ENCODE peak calls at places on chromosomes 16 and 17, in seven cellular contexts. V is GM13976, D is progenitor cell of endocrine pancreas, N is esophagus squamous epithelium, M is psoas muscle, X is fibroblast of pulmonary artery, L is astrocyte of the spinal cord. S is an unnamed sample.

GRCh38 chr16:8634991-8635736 is 13.7 kb downstream of the METTL22 start:
- DNase-seq in V (no peak), D (peak), N (no peak), M (no peak), X (peak), L (peak), S (no peak)

GRCh38 chr17:81365601-81366585 is 29.4 kb upstream of the BAHCC1 start:
- DNase-seq in V (no peak), D (no peak), N (no peak), M (no peak), X (peak), L (peak), S (peak)

GRCh38 chr17:30554839-30555751 is 77.9 kb downstream of the GOSR1 start:
- DNase-seq in V (no peak), D (no peak), N (no peak), M (no peak), X (peak), L (no peak), S (no peak)

GRCh38 chr16:68019167-68019680 is 3.5 kb upstream of the DPEP2NB start:
- DNase-seq in V (no peak), D (no peak), N (no peak), M (no peak), X (no peak), L (no peak), S (no peak)

GRCh38 chr16:6483634-6484033 is 849.0 kb upstream of the RBFOX1 start:
- DNase-seq in V (no peak), D (no peak), N (no peak), M (no peak), X (no peak), L (no peak), S (no peak)

GRCh38 chr16:54145881-54146280 is 140.7 kb downstream of the IRX3 start:
- DNase-seq in V (no peak), D (no peak), N (no peak), M (no peak), X (no peak), L (no peak), S (no peak)

GRCh38 chr17:2282297-2282873 is 21.2 kb downstream of the SMG6 start:
- DNase-seq in V (peak), D (no peak), N (no peak), M (no peak), X (peak), L (peak), S (peak)

GRCh38 chr17:78645421-78646295 is 68.5 kb upstream of the DNAH17 start:
- DNase-seq in V (peak), D (no peak), N (peak), M (peak), X (peak), L (peak), S (peak)

GRCh38 chr17:45318561-45319230 is 1.9 kb upstream of the MAP3K14 start:
- DNase-seq in V (no peak), D (no peak), N (no peak), M (no peak), X (no peak), L (no peak), S (no peak)

GRCh38 chr17:6427284-6427781 is 7.6 kb downstream of the AIPL1 start:
- DNase-seq in V (peak), D (no peak), N (no peak), M (no peak), X (no peak), L (peak), S (peak)

GRCh38 chr16:50367777-50368409 is 895 bp downstream of the BRD7 start:
- DNase-seq in V (no peak), D (no peak), N (no peak), M (no peak), X (no peak), L (no peak), S (no peak)
- TF ChIP-seq CTCF in V (no peak), D (no peak), N (no peak), M (no peak), X (no peak), L (no peak), S (no peak)

DNA sequence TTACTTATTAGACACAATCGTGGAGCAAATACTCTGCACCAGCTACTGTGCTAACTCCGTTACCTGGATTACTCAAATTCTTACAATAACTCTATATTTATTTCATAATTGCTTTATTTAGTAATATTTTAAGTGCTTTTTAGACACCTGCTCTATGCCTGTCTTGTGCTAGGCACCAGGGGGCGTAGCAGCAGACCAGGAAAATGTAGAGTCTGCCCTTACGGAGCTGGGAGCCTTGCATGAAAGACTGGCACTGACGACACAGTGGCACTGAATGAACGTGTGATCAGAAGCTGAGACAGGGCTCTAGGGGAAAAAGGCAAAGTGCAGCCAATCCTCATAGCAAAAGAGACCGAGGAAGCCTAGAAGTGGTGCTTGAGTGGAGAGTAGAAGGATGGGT is 486.5 kb downstream of the CDH13 start:
- DNase-seq in V (no peak), D (peak), N (no peak), M (no peak), X (peak), L (no peak), S (no peak)
- TF ChIP-seq CTCF in V (peak), D (peak), N (peak), M (peak), X (peak), L (peak), S (peak)

GRCh38 chr17:42548993-42549755 is 3.5 kb upstream of the HSD17B1 start:
- DNase-seq in V (no peak), D (no peak), N (no peak), M (no peak), X (no peak), L (no peak), S (no peak)

GRCh38 chr17:42547001-42547461 is 5.7 kb upstream of the HSD17B1 start:
- DNase-seq in V (no peak), D (no peak), N (no peak), M (no peak), X (no peak), L (no peak), S (no peak)

GRCh38 chr17:42544874-42545283 is 7.8 kb upstream of the HSD17B1 start:
- DNase-seq in V (no peak), D (no peak), N (no peak), M (no peak), X (no peak), L (no peak), S (no peak)

GRCh38 chr17:42547698-42548069 is 5.0 kb upstream of the HSD17B1 start:
- DNase-seq in V (no peak), D (no peak), N (no peak), M (no peak), X (no peak), L (no peak), S (no peak)

DNA sequence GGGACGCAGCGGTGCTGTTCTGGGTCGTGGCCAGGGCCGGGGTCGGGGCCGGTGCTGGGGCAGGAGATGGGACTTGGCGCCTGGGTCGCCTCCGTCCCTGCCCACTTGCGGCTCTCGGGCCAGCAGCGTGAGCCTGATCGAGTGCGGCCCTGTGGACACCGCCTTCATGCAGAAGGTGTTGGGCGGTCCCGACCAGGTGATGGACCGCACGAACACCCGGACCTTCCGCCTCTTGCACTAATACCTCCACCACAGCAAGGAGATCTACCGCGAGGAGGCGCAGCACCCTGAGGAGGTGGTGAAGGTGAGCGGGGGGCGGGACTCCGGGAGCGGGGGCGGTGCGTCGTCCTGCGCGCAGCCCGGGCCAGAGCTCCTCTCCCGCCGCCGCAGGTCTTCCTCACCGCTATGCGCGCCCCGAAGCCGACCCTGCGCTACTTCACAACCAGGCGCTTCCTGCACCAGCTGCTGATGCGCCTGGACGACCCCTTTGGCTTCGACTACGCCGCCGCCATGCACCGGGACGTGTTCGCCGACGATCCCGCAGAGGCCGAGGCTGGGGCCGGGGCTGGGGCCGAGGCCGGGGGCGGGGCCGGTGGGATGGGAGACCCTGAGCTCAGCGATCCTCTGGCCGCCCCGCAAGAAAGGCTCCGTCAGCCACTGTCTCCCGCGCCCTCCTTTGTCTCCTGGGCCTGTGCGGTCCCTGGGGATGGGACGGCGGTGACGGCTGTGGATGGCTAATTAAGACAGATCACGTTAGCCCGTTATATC is 4.5 kb upstream of the HSD17B1 start:
- DNase-seq in V (peak), D (peak), N (no peak), M (no peak), X (peak), L (peak), S (peak)
- TF ChIP-seq CTCF in V (peak), D (peak), N (peak), M (no peak), X (peak), L (peak), S (peak)

GRCh38 chr16:85915125-85915845 is 16.3 kb downstream of the IRF8 start:
- DNase-seq in V (no peak), D (no peak), N (no peak), M (no peak), X (no peak), L (no peak), S (no peak)

GRCh38 chr16:85916141-85916890 is 17.4 kb downstream of the IRF8 start:
- DNase-seq in V (no peak), D (no peak), N (no peak), M (no peak), X (peak), L (no peak), S (no peak)

GRCh38 chr16:85918436-85918835 is 19.5 kb downstream of the IRF8 start:
- DNase-seq in V (no peak), D (no peak), N (no peak), M (no peak), X (no peak), L (no peak), S (no peak)

GRCh38 chr16:85917959-85918358 is 19.0 kb downstream of the IRF8 start:
- DNase-seq in V (peak), D (no peak), N (no peak), M (no peak), X (no peak), L (no peak), S (peak)

GRCh38 chr16:85917012-85917411 is 18.1 kb downstream of the IRF8 start:
- DNase-seq in V (no peak), D (no peak), N (no peak), M (no peak), X (no peak), L (no peak), S (no peak)
- TF ChIP-seq CTCF in V (no peak), D (peak), N (no peak), M (no peak), X (no peak), L (peak), S (peak)

GRCh38 chr17:36839256-36839655 is 98.0 kb upstream of the LHX1 start:
- DNase-seq in V (no peak), D (no peak), N (no peak), M (no peak), X (no peak), L (no peak), S (no peak)

GRCh38 chr17:36844013-36844412 is 93.3 kb upstream of the LHX1 start:
- DNase-seq in V (no peak), D (no peak), N (no peak), M (no peak), X (no peak), L (no peak), S (no peak)

GRCh38 chr17:36844601-36845000 is 92.7 kb upstream of the LHX1 start:
- DNase-seq in V (no peak), D (no peak), N (no peak), M (no peak), X (no peak), L (no peak), S (no peak)

GRCh38 chr17:36840796-36841195 is 96.5 kb upstream of the LHX1 start:
- DNase-seq in V (no peak), D (no peak), N (no peak), M (no peak), X (no peak), L (no peak), S (no peak)

DNA sequence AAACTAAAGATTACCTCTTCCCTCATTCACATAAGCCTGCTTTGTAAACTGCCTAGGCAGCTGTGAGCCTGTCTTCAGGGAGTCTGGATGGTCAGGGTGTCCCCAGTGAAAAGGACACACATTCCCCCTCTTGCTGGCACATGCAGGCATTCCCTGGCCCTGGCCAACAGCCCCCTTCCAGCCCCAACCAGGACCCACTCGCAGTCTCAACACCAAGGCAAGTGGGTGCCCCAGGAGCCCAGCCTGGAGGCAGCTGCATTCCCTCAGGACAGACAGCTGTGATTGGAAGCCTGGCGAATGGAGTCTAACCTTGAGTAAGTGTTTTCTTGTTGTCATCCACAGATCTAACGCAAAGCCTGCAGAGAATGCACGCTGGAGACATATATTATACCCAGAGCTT is 95.0 kb upstream of the LHX1 start:
- DNase-seq in V (no peak), D (no peak), N (no peak), M (no peak), X (no peak), L (no peak), S (no peak)
- TF ChIP-seq CTCF in V (no peak), D (no peak), N (no peak), M (no peak), X (no peak), L (no peak), S (no peak)

GRCh38 chr17:67162771-67163170 is 82.2 kb downstream of the HELZ start:
- DNase-seq in V (no peak), D (no peak), N (no peak), M (no peak), X (no peak), L (no peak), S (no peak)

GRCh38 chr17:67161573-67161972 is 83.4 kb downstream of the HELZ start:
- DNase-seq in V (no peak), D (no peak), N (no peak), M (no peak), X (no peak), L (no peak), S (no peak)

GRCh38 chr17:67160791-67161190 is 84.2 kb downstream of the HELZ start:
- DNase-seq in V (no peak), D (no peak), N (no peak), M (no peak), X (no peak), L (no peak), S (no peak)

GRCh38 chr17:67156269-67157199 is 88.5 kb downstream of the HELZ start:
- DNase-seq in V (no peak), D (no peak), N (no peak), M (no peak), X (peak), L (peak), S (no peak)

GRCh38 chr17:67157732-67158639 is 87.0 kb downstream of the HELZ start:
- DNase-seq in V (peak), D (no peak), N (no peak), M (no peak), X (peak), L (peak), S (peak)
- TF ChIP-seq CTCF in V (no peak), D (peak), N (peak), M (peak), X (peak), L (peak), S (peak)

GRCh38 chr16:58127634-58128033 is 1.5 kb downstream of the CFAP20 start:
- DNase-seq in V (no peak), D (no peak), N (no peak), M (no peak), X (no peak), L (no peak), S (no peak)
- TF ChIP-seq CTCF in V (no peak), D (no peak), N (peak), M (no peak), X (peak), L (peak), S (no peak)

GRCh38 chr17:38883592-38884526 is 14.0 kb downstream of the LASP1 start:
- DNase-seq in V (no peak), D (no peak), N (no peak), M (no peak), X (peak), L (peak), S (no peak)

GRCh38 chr17:38885728-38886642 is 16.1 kb downstream of the LASP1 start:
- DNase-seq in V (no peak), D (no peak), N (no peak), M (no peak), X (no peak), L (peak), S (no peak)

GRCh38 chr17:38886643-38887010 is 16.8 kb downstream of the LASP1 start:
- DNase-seq in V (no peak), D (no peak), N (no peak), M (no peak), X (no peak), L (no peak), S (no peak)

GRCh38 chr17:38881600-38882191 is 11.8 kb downstream of the LASP1 start:
- DNase-seq in V (no peak), D (no peak), N (no peak), M (peak), X (peak), L (peak), S (no peak)

GRCh38 chr17:38885044-38885727 is 15.3 kb downstream of the LASP1 start:
- DNase-seq in V (no peak), D (no peak), N (no peak), M (no peak), X (no peak), L (no peak), S (no peak)
- TF ChIP-seq CTCF in V (no peak), D (no peak), N (no peak), M (no peak), X (no peak), L (no peak), S (no peak)

S was measured in GM13977.